ENCODE peak calls at places on chromosomes 5 and 9, in six cellular contexts. R is choroid plexus epithelial cell; S is CD4-positive, alpha-beta memory T cell; Q is endodermal cell; D is K562; J is AG09309. F is an unnamed sample.
A peak's percentile ranks its signal among the peaks of the same experiment; 100 is the strongest.

GRCh38 chr5:175418252-175418651 is 25.7 kb downstream of the DRD1 start:
- DNase-seq in R (no peak), S (no peak), Q (no peak), D (no peak), J (no peak), F (no peak)

GRCh38 chr5:39986614-39987013 is 561.8 kb upstream of the DAB2 start:
- DNase-seq in R (peak; percentile 8), S (no peak), Q (no peak), D (no peak), J (no peak), F (no peak)

GRCh38 chr5:62124266-62124665 is 181.7 kb upstream of the KIF2A start:
- DNase-seq in R (no peak), S (no peak), Q (no peak), D (no peak), J (no peak), F (no peak)

GRCh38 chr5:1722877-1723276 is 76.8 kb downstream of the MRPL36 start:
- DNase-seq in R (no peak), S (no peak), Q (peak; percentile 16), D (no peak), J (no peak), F (no peak)

GRCh38 chr5:180602481-180603075 is 11.3 kb upstream of the SCGB3A1 start:
- DNase-seq in R (no peak), S (no peak), Q (peak; percentile 52), D (no peak), J (no peak), F (no peak)

GRCh38 chr5:31887556-31887955 is 248.6 kb downstream of the PDZD2 start:
- DNase-seq in R (no peak), S (no peak), Q (no peak), D (no peak), J (no peak), F (no peak)

GRCh38 chr5:169044982-169045381 is 256.0 kb downstream of the SLIT3 start:
- DNase-seq in R (no peak), S (no peak), Q (no peak), D (no peak), J (no peak), F (no peak)

GRCh38 chr9:129391215-129391614 is 213.2 kb upstream of the IER5L start:
- DNase-seq in R (no peak), S (no peak), Q (peak; percentile 37), D (no peak), J (no peak), F (peak; percentile 29)

GRCh38 chr5:157548513-157549282 is 26.9 kb downstream of the ADAM19 start:
- DNase-seq in R (peak; percentile 83), S (no peak), Q (no peak), D (no peak), J (peak; percentile 95), F (no peak)

GRCh38 chr9:84301851-84302250 is 38.7 kb downstream of the SLC28A3 start:
- DNase-seq in R (peak; percentile 70), S (no peak), Q (no peak), D (no peak), J (no peak), F (no peak)

GRCh38 chr5:39760385-39761198 is 335.8 kb upstream of the DAB2 start:
- DNase-seq in R (peak; percentile 99), S (no peak), Q (no peak), D (no peak), J (peak; percentile 85), F (no peak)

GRCh38 chr5:160787247-160787646 is 64.8 kb downstream of the ATP10B start:
- DNase-seq in R (no peak), S (peak; percentile 37), Q (peak; percentile 80), D (no peak), J (no peak), F (peak; percentile 41)

GRCh38 chr9:93686880-93687236 is 110.5 kb downstream of the PHF2 start:
- DNase-seq in R (no peak), S (no peak), Q (no peak), D (no peak), J (no peak), F (no peak)

GRCh38 chr5:142547445-142548374 is 138.2 kb downstream of the FGF1 start:
- DNase-seq in R (no peak), S (no peak), Q (no peak), D (no peak), J (no peak), F (no peak)

GRCh38 chr5:134113908-134114875 is at the start of gene TCF7:
- DNase-seq in R (peak; percentile 79), S (peak; percentile 81), Q (peak; percentile 95), D (peak; percentile 96), J (peak; percentile 23), F (peak; percentile 99)

GRCh38 chr9:16884952-16885513 is 14.6 kb upstream of the BNC2 start:
- DNase-seq in R (peak; percentile 80), S (no peak), Q (no peak), D (no peak), J (peak; percentile 68), F (no peak)

GRCh38 chr5:22892441-22892840 is 39.3 kb upstream of the CDH12 start:
- DNase-seq in R (peak; percentile 53), S (no peak), Q (no peak), D (no peak), J (no peak), F (no peak)

GRCh38 chr5:398475-399295 is 44.3 kb upstream of the EXOC3 start:
- DNase-seq in R (no peak), S (no peak), Q (peak; percentile 65), D (no peak), J (no peak), F (peak; percentile 72)

DNA sequence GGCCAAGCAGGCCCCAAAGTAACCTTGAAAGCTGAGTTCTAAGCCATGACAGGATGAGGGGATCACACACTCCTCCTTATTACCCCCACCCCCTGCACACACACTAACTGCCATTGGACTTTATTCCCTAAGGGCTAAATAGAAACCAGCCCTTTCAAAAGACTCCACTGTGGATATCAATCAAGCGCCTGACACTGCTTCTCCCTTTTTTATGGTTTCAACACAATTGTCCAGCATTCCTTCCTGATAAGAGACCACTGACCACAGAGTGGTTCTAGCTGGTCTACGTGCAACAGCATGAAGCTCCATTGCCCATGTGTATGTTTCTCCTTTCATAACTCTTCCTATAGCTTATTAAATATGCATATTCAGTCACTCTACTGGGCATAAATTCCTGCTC is 34.7 kb downstream of the PAEP start:
- DNase-seq in R (no peak), S (no peak), Q (no peak), D (no peak), J (no peak), F (no peak)
- H3K4me3 ChIP-seq in R (no peak overlapping the region), S (no peak overlapping the region), Q (no peak overlapping the region), D (no peak overlapping the region), J (no peak overlapping the region), F (no peak overlapping the region)

GRCh38 chr5:14250094-14250777 is 107.1 kb downstream of the TRIO start:
- DNase-seq in R (peak; percentile 74), S (no peak), Q (peak; percentile 74), D (peak; percentile 61), J (no peak), F (peak; percentile 64)
- H3K4me3 ChIP-seq in R (no peak overlapping the region), S (no peak overlapping the region), Q (no peak overlapping the region), D (no peak overlapping the region), J (no peak overlapping the region), F (no peak overlapping the region)

GRCh38 chr5:107894361-107894760 is 223.6 kb upstream of the EFNA5 start:
- DNase-seq in R (peak; percentile 17), S (no peak), Q (no peak), D (no peak), J (no peak), F (no peak)
- H3K4me3 ChIP-seq in R (no peak overlapping the region), S (no peak overlapping the region), Q (no peak overlapping the region), D (no peak overlapping the region), J (no peak overlapping the region), F (no peak overlapping the region)

GRCh38 chr5:172395483-172395882 is 58.8 kb downstream of the SH3PXD2B start:
- DNase-seq in R (no peak), S (no peak), Q (no peak), D (no peak), J (no peak), F (no peak)

GRCh38 chr5:172403191-172403794 is 51.0 kb downstream of the SH3PXD2B start:
- DNase-seq in R (peak; percentile 55), S (no peak), Q (no peak), D (no peak), J (no peak), F (peak; percentile 79)

GRCh38 chr5:172402531-172403190 is 51.7 kb downstream of the SH3PXD2B start:
- DNase-seq in R (no peak), S (no peak), Q (no peak), D (no peak), J (no peak), F (no peak)

GRCh38 chr5:172399826-172400225 is 54.5 kb downstream of the SH3PXD2B start:
- DNase-seq in R (no peak), S (no peak), Q (no peak), D (no peak), J (no peak), F (no peak)

DNA sequence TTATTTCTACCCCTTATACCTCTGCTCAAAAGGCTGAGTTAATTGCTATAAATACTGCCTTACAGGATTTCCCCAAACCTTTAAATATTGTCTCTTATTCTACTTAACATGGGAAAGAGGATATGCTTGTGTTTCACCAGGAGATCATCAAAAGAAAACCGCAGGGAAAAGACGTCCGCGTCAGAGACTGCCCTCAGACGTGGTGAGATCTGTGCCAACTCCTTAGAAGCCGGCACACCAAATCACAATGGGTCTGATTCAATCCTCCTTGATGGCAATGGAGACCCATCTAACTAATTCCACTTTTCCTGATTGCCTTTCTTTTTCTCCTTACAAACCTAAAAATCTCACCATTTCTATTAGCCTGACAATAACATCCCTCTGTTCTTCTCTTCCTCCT is 55.0 kb downstream of the SH3PXD2B start:
- DNase-seq in R (no peak), S (no peak), Q (no peak), D (no peak), J (no peak), F (no peak)
- H3K4me3 ChIP-seq in R (no peak overlapping the region), S (no peak overlapping the region), Q (no peak overlapping the region), D (no peak overlapping the region), J (no peak overlapping the region), F (no peak overlapping the region)

GRCh38 chr5:67214713-67215591 is 18.4 kb upstream of the CD180 start:
- DNase-seq in R (no peak), S (no peak), Q (no peak), D (no peak), J (no peak), F (no peak)
- H3K4me3 ChIP-seq in R (no peak overlapping the region), S (peak overlapping the region; percentile 44), Q (no peak overlapping the region), D (no peak overlapping the region), J (no peak overlapping the region), F (no peak overlapping the region)